ENCODE peak calls at places on chromosome 7, in six cellular contexts. R is GM23338; I is fibroblast of mammary gland; F is K562; H is NT2/D1; U is CD4-positive, alpha-beta memory T cell. P is an unnamed sample.

GRCh38 chr7:30923009-30923773 is 11.5 kb downstream of the AQP1 start:
- DNase-seq in H (no peak), F (no peak), U (no peak), R (no peak), I (no peak), P (no peak)

GRCh38 chr7:131197920-131198610 is 129.6 kb upstream of the MKLN1 start:
- DNase-seq in R (no peak), F (no peak), U (no peak), H (no peak), I (peak; percentile 72), P (peak; percentile 64)

GRCh38 chr7:44307905-44308740 is 17.3 kb downstream of the CAMK2B start:
- DNase-seq in I (no peak), H (no peak), F (peak; percentile 5), R (no peak), U (no peak), P (no peak)

GRCh38 chr7:1151653-1152425 is 8.2 kb downstream of the ZFAND2A start:
- DNase-seq in H (no peak), I (no peak), F (no peak), R (no peak), U (no peak), P (no peak)

GRCh38 chr7:124152859-124153692 is 120.2 kb upstream of the TMEM229A start:
- DNase-seq in R (peak; percentile 76), F (no peak), H (peak; percentile 51), I (peak; percentile 40), U (no peak), P (peak; percentile 50)

GRCh38 chr7:42493436-42494198 is 256.6 kb upstream of the GLI3 start:
- DNase-seq in I (peak; percentile 92), H (peak; percentile 58), U (no peak), R (peak; percentile 83), F (peak; percentile 17), P (peak; percentile 92)

GRCh38 chr7:133155121-133155520 is 73.2 kb upstream of the CHCHD3 start:
- DNase-seq in F (no peak), H (no peak), I (no peak), U (no peak), R (no peak), P (no peak)

GRCh38 chr7:36986429-36987362 is 262.4 kb upstream of the AOAH start:
- DNase-seq in U (peak; percentile 50), H (peak; percentile 75), F (peak; percentile 75), R (peak; percentile 96), I (peak; percentile 46), P (peak; percentile 46)

GRCh38 chr7:134787720-134788119 is 8.3 kb downstream of the CALD1 start:
- DNase-seq in I (no peak), R (no peak), H (no peak), F (no peak), U (no peak), P (peak; percentile 18)

GRCh38 chr7:44547536-44548221 is 6.5 kb upstream of the NPC1L1 start:
- DNase-seq in I (no peak), H (no peak), F (no peak), U (no peak), R (no peak), P (peak; percentile 34)

GRCh38 chr7:36526720-36527548 is 137.3 kb downstream of the ANLN start:
- DNase-seq in R (no peak), U (no peak), F (no peak), H (no peak), I (peak; percentile 53), P (peak; percentile 64)

GRCh38 chr7:93172683-93173082 is 24.5 kb upstream of the SAMD9L start:
- DNase-seq in H (no peak), U (no peak), I (no peak), F (no peak), R (no peak), P (no peak)

GRCh38 chr7:138258194-138258554 is 181.9 kb downstream of the AKR1D1 start:
- DNase-seq in I (no peak), U (no peak), H (no peak), F (no peak), R (no peak), P (no peak)

GRCh38 chr7:1049006-1049741 is 4.8 kb downstream of the GPR146 start:
- DNase-seq in F (no peak), R (no peak), I (no peak), H (no peak), U (no peak), P (no peak)

GRCh38 chr7:2928256-2928612 is 84.1 kb upstream of the GNA12 start:
- DNase-seq in F (no peak), U (no peak), R (no peak), I (no peak), H (no peak), P (no peak)

GRCh38 chr7:105257338-105257737 is 131.4 kb downstream of the SRPK2 start:
- DNase-seq in H (no peak), F (no peak), R (no peak), I (no peak), U (no peak), P (no peak)

GRCh38 chr7:83514977-83515376 is 134.0 kb downstream of the SEMA3E start:
- DNase-seq in U (no peak), H (no peak), I (no peak), F (no peak), R (peak; percentile 74), P (no peak)

GRCh38 chr7:107725138-107725740 is 18.7 kb upstream of the CBLL1 start:
- DNase-seq in F (peak; percentile 63), R (peak; percentile 74), U (peak; percentile 48), H (peak; percentile 39), I (peak; percentile 80), P (peak; percentile 59)

GRCh38 chr7:104883718-104884452 is 130.1 kb upstream of the KMT2E start:
- DNase-seq in F (peak; percentile 90), H (peak; percentile 82), I (peak; percentile 84), U (peak; percentile 69), R (peak; percentile 87), P (peak; percentile 76)

GRCh38 chr7:15783971-15784693 is 97.6 kb upstream of the MEOX2 start:
- DNase-seq in I (no peak), F (no peak), H (no peak), U (no peak), R (peak; percentile 16), P (no peak)

GRCh38 chr7:97174308-97174707 is 56.8 kb downstream of the SDHAF3 start:
- DNase-seq in R (no peak), U (no peak), I (peak; percentile 33), F (no peak), H (no peak), P (no peak)

DNA sequence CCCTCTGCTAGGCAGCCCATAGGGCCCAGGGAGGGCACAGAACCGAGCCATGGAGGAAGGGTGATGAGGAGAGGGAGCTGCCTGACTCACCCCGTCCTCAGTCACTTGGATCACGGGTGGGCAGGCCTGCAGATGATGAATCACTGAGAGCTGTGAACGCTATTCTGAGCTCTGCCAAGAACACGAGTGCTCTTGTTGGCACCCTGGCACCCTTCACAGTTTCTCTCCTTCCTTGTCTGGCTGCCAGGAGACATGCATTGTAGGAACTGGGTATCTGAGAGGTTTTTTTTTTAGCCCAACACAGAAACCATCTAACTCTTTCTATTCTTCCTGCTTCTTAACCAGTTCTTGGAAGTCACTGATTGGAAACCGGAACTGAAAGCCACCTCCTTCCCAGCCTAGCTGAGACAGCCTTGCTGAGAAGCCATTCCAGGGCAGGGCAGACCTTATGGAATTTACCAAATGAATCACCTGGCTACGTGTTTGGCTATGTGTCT is 82.1 kb downstream of the SLC37A3 start:
- DNase-seq in R (no peak), U (no peak), H (no peak), F (no peak), I (peak; percentile 83), P (peak; percentile 59)
- H3K4me3 ChIP-seq in R (no peak overlapping the region), U (no peak overlapping the region), H (no peak overlapping the region), F (no peak overlapping the region), I (peak overlapping the region; percentile 13), P (no peak overlapping the region)

GRCh38 chr7:114783413-114783812 is 138.5 kb upstream of the MDFIC start:
- DNase-seq in I (no peak), F (no peak), R (no peak), H (no peak), U (no peak), P (no peak)
- H3K4me3 ChIP-seq in I (no peak overlapping the region), F (no peak overlapping the region), R (no peak overlapping the region), H (no peak overlapping the region), U (no peak overlapping the region), P (no peak overlapping the region)

GRCh38 chr7:155803418-155804376 is 8.6 kb downstream of the SHH start:
- DNase-seq in F (no peak), R (peak; percentile 73), H (no peak), I (no peak), U (peak; percentile 14), P (no peak)

GRCh38 chr7:155804431-155804831 is 7.8 kb downstream of the SHH start:
- DNase-seq in U (no peak), R (peak; percentile 62), I (no peak), F (no peak), H (no peak), P (no peak)

GRCh38 chr7:155806096-155806871 is 6.0 kb downstream of the SHH start:
- DNase-seq in I (no peak), F (no peak), H (no peak), U (no peak), R (peak; percentile 29), P (no peak)

GRCh38 chr7:155805826-155806095 is 6.5 kb downstream of the SHH start:
- DNase-seq in I (no peak), U (no peak), H (no peak), F (no peak), R (peak; percentile 31), P (no peak)

DNA sequence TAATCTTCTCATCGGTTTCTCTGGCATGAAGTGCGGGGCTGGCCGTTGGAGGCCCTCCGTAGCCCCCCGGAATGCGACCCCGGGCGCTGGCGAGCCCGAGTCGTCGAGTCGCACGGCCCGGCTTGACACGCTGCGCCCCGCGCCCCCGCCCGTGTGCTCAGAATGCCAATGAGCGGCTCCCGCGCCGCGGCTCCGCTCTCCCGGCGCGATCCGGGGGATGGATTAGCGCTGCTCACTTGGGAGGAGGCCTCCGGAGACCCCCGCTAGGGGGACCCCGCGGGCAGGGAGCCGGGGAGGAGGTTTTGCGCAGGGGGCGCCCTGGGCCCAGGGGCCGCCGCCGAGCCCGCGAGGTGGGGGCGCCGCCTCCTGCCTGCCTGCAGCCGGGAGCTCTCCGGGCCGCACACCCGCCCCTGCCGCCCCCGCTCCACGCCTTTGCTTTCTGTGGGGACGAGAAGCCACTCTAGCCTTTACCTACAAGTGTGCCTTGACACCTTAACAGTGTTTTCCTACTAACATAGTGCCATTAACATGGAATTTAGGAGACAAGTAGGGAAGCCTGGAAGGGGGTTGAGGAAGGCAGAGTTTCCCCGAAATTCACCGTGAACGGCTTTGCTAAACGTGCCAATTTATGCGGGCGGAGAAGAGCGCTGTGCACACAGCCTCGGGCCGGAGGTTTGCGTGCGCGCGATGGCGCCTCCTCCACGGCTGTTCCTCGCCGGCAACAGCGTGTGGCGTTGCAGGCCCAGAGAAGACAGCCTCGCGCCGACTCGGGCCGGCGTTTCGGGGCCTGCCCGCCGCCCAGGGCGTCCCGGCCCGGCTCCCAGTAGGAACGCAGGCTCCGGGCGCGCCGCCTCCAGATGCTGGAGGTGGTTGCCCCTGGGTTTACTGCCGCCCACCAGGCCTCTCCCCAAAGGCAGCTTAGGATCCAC is 7.1 kb downstream of the SHH start:
- DNase-seq in H (peak; percentile 75), R (peak; percentile 87), U (peak; percentile 71), I (peak; percentile 59), F (peak; percentile 98), P (peak; percentile 74)
- H3K4me3 ChIP-seq in H (peak overlapping the region; percentile 31), R (peak overlapping the region; percentile 55), U (no peak overlapping the region), I (peak overlapping the region; percentile 20), F (peak overlapping the region; percentile 24), P (peak overlapping the region; percentile 29)

DNA sequence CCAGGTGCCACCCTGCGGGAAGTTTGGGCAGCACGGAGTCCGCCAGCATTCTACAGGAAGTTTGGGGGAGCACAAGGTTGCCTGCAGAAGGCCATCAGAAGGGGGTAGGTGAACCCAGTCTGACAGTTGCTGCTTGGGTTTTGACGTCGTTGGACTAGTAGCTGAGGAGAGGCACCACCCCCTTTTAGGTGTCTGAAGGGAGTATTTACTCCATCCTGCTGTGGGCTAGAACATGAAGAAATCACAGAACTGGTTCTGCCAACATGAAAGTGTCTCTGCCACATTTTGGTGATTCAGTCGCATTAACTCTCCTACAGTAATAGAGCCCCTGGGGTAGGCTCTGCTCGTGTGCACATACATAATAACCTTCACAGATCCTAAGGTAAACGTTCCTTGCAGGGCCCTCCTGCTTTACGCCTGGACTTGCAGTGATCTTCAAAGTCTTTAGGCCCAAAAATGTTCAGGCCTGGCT is 852 bp upstream of the TRIL start:
- DNase-seq in F (no peak), H (no peak), I (no peak), R (no peak), U (no peak), P (no peak)
- H3K4me3 ChIP-seq in F (no peak overlapping the region), H (peak overlapping the region; percentile 56), I (no peak overlapping the region), R (peak overlapping the region; percentile 70), U (no peak overlapping the region), P (peak overlapping the region; percentile 39)